ENCODE peak calls at places on chromosome 12, in eight cellular contexts. U, C, H, Q, K, V, X and J are unnamed samples.

GRCh38 chr12:92593734-92594402 is 108.9 kb upstream of the PLEKHG7 start:
- DNase-seq in Q (peak), V (no peak), H (peak), K (no peak), U (no peak), X (peak), C (no peak), J (no peak)

GRCh38 chr12:47110706-47111391 is 31.1 kb upstream of the AMIGO2 start:
- DNase-seq in V (no peak), Q (no peak), C (no peak), K (no peak), U (no peak), H (no peak), X (no peak), J (no peak)

GRCh38 chr12:48334807-48335206 is 15.9 kb downstream of the ZNF641 start:
- DNase-seq in Q (no peak), C (no peak), U (no peak), X (no peak), V (no peak), K (no peak), H (no peak), J (no peak)

GRCh38 chr12:108468149-108468968 is 46.7 kb upstream of the FICD start:
- DNase-seq in V (no peak), X (no peak), K (peak), C (no peak), H (peak), Q (no peak), U (peak), J (no peak)

GRCh38 chr12:45989857-45990467 is 412 bp downstream of the SCAF11 start:
- DNase-seq in H (peak), X (peak), V (peak), Q (peak), K (no peak), U (no peak), C (no peak), J (peak)

GRCh38 chr12:15741082-15741481 is 48.1 kb downstream of the EPS8 start:
- DNase-seq in U (no peak), H (no peak), V (no peak), K (no peak), Q (no peak), X (no peak), C (no peak), J (no peak)

GRCh38 chr12:19642305-19642704 is 203.0 kb downstream of the AEBP2 start:
- DNase-seq in V (no peak), X (no peak), C (no peak), U (no peak), H (no peak), K (no peak), Q (no peak), J (no peak)

GRCh38 chr12:90102957-90103652 is 394.5 kb upstream of the ATP2B1 start:
- DNase-seq in U (peak), V (no peak), K (peak), Q (peak), X (no peak), C (no peak), H (peak), J (no peak)

GRCh38 chr12:77751939-77752338 is 78.8 kb upstream of the NAV3 start:
- DNase-seq in Q (no peak), V (no peak), K (no peak), H (no peak), X (no peak), U (no peak), C (no peak), J (no peak)

GRCh38 chr12:79344855-79345840 is 345.6 kb downstream of the PAWR start:
- DNase-seq in K (peak), Q (no peak), V (no peak), X (no peak), H (no peak), U (peak), C (no peak), J (no peak)

GRCh38 chr12:92844147-92844763 is 84.8 kb downstream of the EEA1 start:
- DNase-seq in C (no peak), K (no peak), Q (no peak), V (no peak), U (no peak), X (no peak), H (no peak), J (no peak)

GRCh38 chr12:116604883-116605641 is 45.9 kb downstream of the MAP1LC3B2 start:
- DNase-seq in H (no peak), V (no peak), U (no peak), Q (no peak), K (no peak), X (no peak), C (no peak), J (peak)

GRCh38 chr12:122982963-122983788 is 2.7 kb downstream of the ARL6IP4 start:
- DNase-seq in X (no peak), U (no peak), Q (no peak), C (no peak), V (no peak), K (peak), H (no peak), J (no peak)

GRCh38 chr12:49707127-49707811 is at the start of gene FMNL3:
- DNase-seq in K (peak), C (peak), U (peak), Q (peak), V (peak), X (peak), H (peak), J (peak)

GRCh38 chr12:103503546-103504480 is 8.0 kb upstream of the C12orf42 start:
- DNase-seq in U (peak), Q (peak), C (no peak), K (peak), X (peak), H (peak), V (no peak), J (no peak)

GRCh38 chr12:13176257-13176656 is 20.3 kb upstream of the EMP1 start:
- DNase-seq in V (no peak), X (no peak), H (no peak), C (no peak), Q (no peak), U (no peak), K (no peak), J (no peak)

GRCh38 chr12:98373019-98373554 is 142.3 kb upstream of the TMPO start:
- DNase-seq in X (no peak), C (no peak), Q (no peak), U (peak), K (peak), H (no peak), V (no peak), J (no peak)

GRCh38 chr12:20360407-20360806 is 7.9 kb upstream of the PDE3A start:
- DNase-seq in X (no peak), K (no peak), U (no peak), V (no peak), Q (no peak), C (no peak), H (no peak), J (no peak)

GRCh38 chr12:53867216-53868012 is 71.2 kb upstream of the HOXC13 start:
- DNase-seq in U (peak), H (no peak), Q (no peak), K (peak), V (no peak), C (no peak), X (no peak), J (no peak)

GRCh38 chr12:118103231-118103600 is 595 bp downstream of the VSIG10 start:
- DNase-seq in V (peak), H (no peak), K (peak), U (no peak), Q (no peak), X (no peak), C (no peak), J (no peak)

GRCh38 chr12:110371408-110372055 is 32.0 kb downstream of the ANAPC7 start:
- DNase-seq in X (no peak), Q (no peak), V (no peak), C (no peak), K (no peak), U (peak), H (no peak), J (no peak)

GRCh38 chr12:42967850-42968249 is 378.3 kb upstream of the PRICKLE1 start:
- DNase-seq in X (no peak), V (no peak), C (no peak), Q (no peak), K (no peak), H (no peak), U (no peak), J (no peak)

GRCh38 chr12:126369487-126370463 is 1304.5 kb downstream of the AACS start:
- DNase-seq in U (no peak), Q (no peak), C (no peak), V (no peak), X (no peak), K (no peak), H (no peak), J (no peak)

GRCh38 chr12:32181498-32182175 is 75.0 kb downstream of the BICD1 start:
- DNase-seq in Q (no peak), C (no peak), H (no peak), V (no peak), X (no peak), K (no peak), U (no peak), J (no peak)

GRCh38 chr12:118060301-118061010 is 523 bp downstream of the WSB2 start:
- DNase-seq in X (peak), K (peak), U (peak), C (no peak), Q (no peak), H (peak), V (peak), J (peak)

GRCh38 chr12:65695077-65695865 is 129.0 kb upstream of the HMGA2 start:
- DNase-seq in X (no peak), U (no peak), V (no peak), K (no peak), Q (no peak), C (peak), H (no peak), J (no peak)